ENCODE peak calls at places on chromosomes 5 and 9, in four cellular contexts. One of them, this sample, is unnamed.

GRCh38 chr9:105296889-105297288 is 52.4 kb downstream of the SLC44A1 start:
- DNase-seq in H1: no peak
- DNase-seq in mesenchymal stem cell: peak
- DNase-seq in trophoblast cell: peak
- DNase-seq in this sample: peak

GRCh38 chr5:138149530-138149929 is 10.3 kb upstream of the NME5 start:
- DNase-seq in H1: no peak
- DNase-seq in mesenchymal stem cell: peak
- DNase-seq in trophoblast cell: no peak
- DNase-seq in this sample: no peak

GRCh38 chr9:22722492-22722891 is 275.9 kb downstream of the DMRTA1 start:
- DNase-seq in H1: no peak
- DNase-seq in mesenchymal stem cell: no peak
- DNase-seq in trophoblast cell: peak
- DNase-seq in this sample: no peak

GRCh38 chr5:136799806-136800372 is 434.5 kb upstream of the TRPC7 start:
- DNase-seq in H1: no peak
- DNase-seq in mesenchymal stem cell: no peak
- DNase-seq in trophoblast cell: no peak
- DNase-seq in this sample: no peak

GRCh38 chr9:26324787-26325186 is 567.8 kb downstream of the CAAP1 start:
- DNase-seq in H1: no peak
- DNase-seq in mesenchymal stem cell: peak
- DNase-seq in trophoblast cell: no peak
- DNase-seq in this sample: no peak

GRCh38 chr5:61823796-61824195 is 482.2 kb upstream of the KIF2A start:
- DNase-seq in H1: no peak
- DNase-seq in mesenchymal stem cell: no peak
- DNase-seq in trophoblast cell: no peak
- DNase-seq in this sample: no peak

GRCh38 chr5:125536095-125536494 is 789.7 kb upstream of the ZNF608 start:
- DNase-seq in H1: no peak
- DNase-seq in mesenchymal stem cell: no peak
- DNase-seq in trophoblast cell: no peak
- DNase-seq in this sample: no peak

GRCh38 chr5:39104221-39104620 is 30.0 kb upstream of the RICTOR start:
- DNase-seq in H1: no peak
- DNase-seq in mesenchymal stem cell: no peak
- DNase-seq in trophoblast cell: peak
- DNase-seq in this sample: no peak

GRCh38 chr9:6584881-6585597 is 60.5 kb downstream of the GLDC start:
- DNase-seq in H1: no peak
- DNase-seq in mesenchymal stem cell: peak
- DNase-seq in trophoblast cell: peak
- DNase-seq in this sample: no peak

GRCh38 chr5:56814963-56815656 is at the start of gene MAP3K1:
- DNase-seq in H1: peak
- DNase-seq in mesenchymal stem cell: peak
- DNase-seq in trophoblast cell: peak
- DNase-seq in this sample: peak

GRCh38 chr5:15290953-15291352 is 209.0 kb upstream of the FBXL7 start:
- DNase-seq in H1: no peak
- DNase-seq in mesenchymal stem cell: no peak
- DNase-seq in trophoblast cell: peak
- DNase-seq in this sample: no peak

GRCh38 chr9:121887553-121888437 is 205.3 kb downstream of the TTLL11 start:
- DNase-seq in H1: no peak
- DNase-seq in mesenchymal stem cell: peak
- DNase-seq in trophoblast cell: no peak
- DNase-seq in this sample: no peak

GRCh38 chr9:93207326-93207814 is 23.4 kb downstream of the WNK2 start:
- DNase-seq in H1: no peak
- DNase-seq in mesenchymal stem cell: no peak
- DNase-seq in trophoblast cell: peak
- DNase-seq in this sample: no peak

GRCh38 chr9:89418112-89418872 is 79.6 kb downstream of the SEMA4D start:
- DNase-seq in H1: no peak
- DNase-seq in mesenchymal stem cell: no peak
- DNase-seq in trophoblast cell: no peak
- DNase-seq in this sample: no peak

GRCh38 chr5:132073231-132074013 is at the start of gene CSF2:
- DNase-seq in H1: no peak
- DNase-seq in mesenchymal stem cell: peak
- DNase-seq in trophoblast cell: no peak
- DNase-seq in this sample: no peak

GRCh38 chr5:124980174-124980941 is 233.9 kb upstream of the ZNF608 start:
- DNase-seq in H1: peak
- DNase-seq in mesenchymal stem cell: peak
- DNase-seq in trophoblast cell: no peak
- DNase-seq in this sample: peak

GRCh38 chr5:33855396-33855795 is 36.4 kb downstream of the ADAMTS12 start:
- DNase-seq in H1: no peak
- DNase-seq in mesenchymal stem cell: no peak
- DNase-seq in trophoblast cell: no peak
- DNase-seq in this sample: no peak

GRCh38 chr5:20514145-20514544 is 526.1 kb upstream of the CDH18 start:
- DNase-seq in H1: no peak
- DNase-seq in mesenchymal stem cell: no peak
- DNase-seq in trophoblast cell: no peak
- DNase-seq in this sample: no peak

GRCh38 chr9:73199886-73200285 is 48.2 kb downstream of the ANXA1 start:
- DNase-seq in H1: no peak
- DNase-seq in mesenchymal stem cell: no peak
- DNase-seq in trophoblast cell: no peak
- DNase-seq in this sample: no peak

GRCh38 chr9:98903938-98904560 is 39.7 kb upstream of the COL15A1 start:
- DNase-seq in H1: peak
- DNase-seq in mesenchymal stem cell: no peak
- DNase-seq in trophoblast cell: no peak
- DNase-seq in this sample: no peak

GRCh38 chr5:134500699-134501430 is 24.6 kb upstream of the JADE2 start:
- DNase-seq in H1: no peak
- DNase-seq in mesenchymal stem cell: no peak
- DNase-seq in trophoblast cell: peak
- DNase-seq in this sample: no peak

GRCh38 chr9:14383815-14384214 is 69.9 kb upstream of the NFIB start:
- DNase-seq in H1: no peak
- DNase-seq in mesenchymal stem cell: no peak
- DNase-seq in trophoblast cell: no peak
- DNase-seq in this sample: no peak

GRCh38 chr5:139293504-139294371 is at the start of gene MATR3:
- DNase-seq in H1: peak
- DNase-seq in mesenchymal stem cell: peak
- DNase-seq in trophoblast cell: peak
- DNase-seq in this sample: peak
- H2BK12ac ChIP-seq in H1: peak
- H2BK12ac ChIP-seq in mesenchymal stem cell: no peak
- H2BK12ac ChIP-seq in trophoblast cell: no peak
- H2BK12ac ChIP-seq in this sample: peak

GRCh38 chr5:179273441-179274145 is 71.7 kb downstream of the ADAMTS2 start:
- DNase-seq in H1: no peak
- DNase-seq in mesenchymal stem cell: no peak
- DNase-seq in trophoblast cell: no peak
- DNase-seq in this sample: no peak
- H3K4me3 ChIP-seq in H1: no peak
- H3K4me3 ChIP-seq in mesenchymal stem cell: no peak
- H3K4me3 ChIP-seq in trophoblast cell: no peak
- H3K4me3 ChIP-seq in this sample: no peak

DNA sequence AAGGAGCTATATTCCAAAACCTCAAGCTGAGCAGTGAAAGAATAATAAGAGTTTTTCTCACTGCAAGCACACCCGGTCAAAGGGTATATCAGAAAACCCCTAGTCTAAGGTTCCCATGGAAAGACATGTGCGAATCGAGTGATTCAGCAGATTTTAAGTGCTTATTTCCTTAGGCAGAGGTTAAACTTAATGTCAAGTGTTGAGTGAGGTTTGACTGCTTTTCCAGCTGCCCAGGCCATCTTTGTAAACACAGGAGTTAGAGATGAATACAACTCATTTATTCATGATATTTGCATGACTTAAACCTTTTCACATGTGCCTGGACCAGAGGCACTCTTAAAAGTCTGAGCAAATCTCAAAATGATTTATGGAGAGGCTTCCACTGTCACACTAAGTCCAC is 137.8 kb upstream of the RGMB start:
- DNase-seq in H1: no peak
- DNase-seq in mesenchymal stem cell: peak
- DNase-seq in trophoblast cell: no peak
- DNase-seq in this sample: no peak
- H2BK12ac ChIP-seq in H1: no peak
- H2BK12ac ChIP-seq in mesenchymal stem cell: no peak
- H2BK12ac ChIP-seq in trophoblast cell: no peak
- H2BK12ac ChIP-seq in this sample: no peak

GRCh38 chr5:16936150-16937022 is at the start of gene MYO10:
- DNase-seq in H1: peak
- DNase-seq in mesenchymal stem cell: peak
- DNase-seq in trophoblast cell: peak
- DNase-seq in this sample: peak
- H3K4me3 ChIP-seq in H1: peak
- H3K4me3 ChIP-seq in mesenchymal stem cell: peak
- H3K4me3 ChIP-seq in trophoblast cell: peak
- H3K4me3 ChIP-seq in this sample: peak

DNA sequence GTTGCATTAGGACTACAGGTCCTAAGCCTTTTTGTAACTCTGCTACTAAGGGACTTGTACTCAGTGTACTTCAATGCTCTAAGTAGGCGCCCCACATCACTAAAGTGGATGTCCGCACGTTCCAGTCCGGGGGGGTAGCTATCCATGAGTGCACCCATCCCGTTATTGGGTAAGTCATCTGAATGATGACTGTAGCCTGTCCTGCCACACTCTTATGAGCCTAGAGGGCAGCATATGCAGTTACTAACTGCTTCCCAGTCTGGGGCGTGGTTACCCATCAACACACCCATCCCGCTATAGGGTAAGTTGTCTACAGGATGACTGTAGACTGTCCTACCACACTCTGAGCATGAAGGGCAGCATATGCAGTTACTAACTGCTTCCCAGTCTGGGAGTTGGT is 1053.9 kb downstream of the PTPRD start:
- DNase-seq in H1: no peak
- DNase-seq in mesenchymal stem cell: no peak
- DNase-seq in trophoblast cell: no peak
- DNase-seq in this sample: no peak
- H2BK12ac ChIP-seq in H1: peak
- H2BK12ac ChIP-seq in mesenchymal stem cell: no peak
- H2BK12ac ChIP-seq in trophoblast cell: no peak
- H2BK12ac ChIP-seq in this sample: no peak

GRCh38 chr5:90477073-90477472 is 2.4 kb downstream of the POLR3G start:
- DNase-seq in H1: peak
- DNase-seq in mesenchymal stem cell: peak
- DNase-seq in trophoblast cell: no peak
- DNase-seq in this sample: no peak

GRCh38 chr5:90474235-90475107 is at the start of the genes MBLAC2 and POLR3G:
- DNase-seq in H1: peak
- DNase-seq in mesenchymal stem cell: peak
- DNase-seq in trophoblast cell: peak
- DNase-seq in this sample: peak

GRCh38 chr5:90473321-90474234 is 993 bp downstream of the MBLAC2 start:
- DNase-seq in H1: peak
- DNase-seq in mesenchymal stem cell: peak
- DNase-seq in trophoblast cell: peak
- DNase-seq in this sample: no peak

GRCh38 chr5:90475436-90475980 is 844 bp downstream of the POLR3G start:
- DNase-seq in H1: no peak
- DNase-seq in mesenchymal stem cell: no peak
- DNase-seq in trophoblast cell: no peak
- DNase-seq in this sample: no peak

GRCh38 chr5:90472783-90473182 is 1.8 kb downstream of the MBLAC2 start:
- DNase-seq in H1: no peak
- DNase-seq in mesenchymal stem cell: no peak
- DNase-seq in trophoblast cell: peak
- DNase-seq in this sample: no peak
- H3K4me3 ChIP-seq in H1: peak
- H3K4me3 ChIP-seq in mesenchymal stem cell: no peak
- H3K4me3 ChIP-seq in trophoblast cell: no peak
- H3K4me3 ChIP-seq in this sample: no peak